ENCODE peak calls at places on chromosomes 5 and 9, in nine cellular contexts. K, N, O, A, S, R, Z, E and U are unnamed samples.

GRCh38 chr9:90546200-90546599 is 96.4 kb downstream of the DIRAS2 start:
- DNase-seq in A (peak; percentile 35), Z (peak; percentile 14), K (no peak), E (peak; percentile 52), O (peak; percentile 75), N (no peak), R (no peak), S (peak; percentile 31), U (peak; percentile 61)

GRCh38 chr5:136040746-136041415 is 12.1 kb downstream of the TGFBI start:
- DNase-seq in S (no peak), R (no peak), Z (no peak), E (no peak), O (no peak), A (no peak), N (no peak), K (no peak), U (no peak)

GRCh38 chr5:102788788-102789187 is 33.7 kb downstream of the PAM start:
- DNase-seq in E (no peak), R (no peak), O (no peak), N (no peak), Z (no peak), A (no peak), K (no peak), S (no peak), U (no peak)

GRCh38 chr5:75050415-75050814 is 1.9 kb downstream of the GCNT4 start:
- DNase-seq in N (peak; percentile 39), R (no peak), K (no peak), E (no peak), O (no peak), A (no peak), Z (no peak), S (peak; percentile 35), U (peak; percentile 61)

GRCh38 chr9:114718801-114719221 is 36.8 kb upstream of the TEX48 start:
- DNase-seq in R (peak; percentile 79), Z (peak; percentile 38), N (no peak), S (no peak), O (no peak), E (no peak), A (no peak), K (peak; percentile 89), U (no peak)

GRCh38 chr5:68778467-68778866 is 315.3 kb upstream of the SLC30A5 start:
- DNase-seq in R (no peak), E (no peak), N (no peak), A (no peak), Z (no peak), S (no peak), K (no peak), O (no peak), U (no peak)

GRCh38 chr5:157130933-157131332 is 11.7 kb downstream of the MED7 start:
- DNase-seq in Z (no peak), O (peak; percentile 33), S (no peak), N (no peak), K (no peak), A (no peak), R (no peak), E (peak; percentile 4), U (peak; percentile 9)

GRCh38 chr5:119049824-119050449 is 20.9 kb upstream of the DMXL1 start:
- DNase-seq in Z (peak; percentile 16), A (no peak), E (no peak), K (no peak), O (peak; percentile 53), S (peak; percentile 84), R (no peak), N (peak; percentile 80), U (peak; percentile 58)

GRCh38 chr9:129828051-129828450 is 4.1 kb upstream of the TOR1A start:
- DNase-seq in A (no peak), Z (no peak), R (no peak), E (no peak), K (no peak), N (no peak), O (no peak), S (no peak), U (no peak)

GRCh38 chr9:18979367-18979766 is 53.6 kb downstream of the SAXO1 start:
- DNase-seq in A (no peak), K (no peak), O (no peak), E (no peak), Z (peak; percentile 45), S (peak; percentile 38), N (peak; percentile 55), R (no peak), U (peak; percentile 81)

GRCh38 chr5:36896476-36896875 is 19.9 kb downstream of the NIPBL start:
- DNase-seq in K (no peak), Z (no peak), S (no peak), O (no peak), A (no peak), N (no peak), R (no peak), E (no peak), U (no peak)

GRCh38 chr5:134553816-134554215 is 28.3 kb downstream of the JADE2 start:
- DNase-seq in R (no peak), K (no peak), S (no peak), Z (no peak), O (peak; percentile 72), N (no peak), A (no peak), E (no peak), U (no peak)

GRCh38 chr9:70293214-70293613 is 34.4 kb downstream of the SMC5 start:
- DNase-seq in K (no peak), S (no peak), A (no peak), E (no peak), O (no peak), Z (no peak), N (no peak), R (no peak), U (no peak)

GRCh38 chr9:136255166-136255538 is 9.5 kb upstream of the QSOX2 start:
- DNase-seq in N (peak; percentile 45), Z (peak; percentile 94), S (peak; percentile 27), R (no peak), A (no peak), K (peak; percentile 17), E (no peak), O (peak; percentile 42), U (peak; percentile 63)

GRCh38 chr9:90632680-90633207 is 9.9 kb downstream of the DIRAS2 start:
- DNase-seq in E (no peak), Z (no peak), S (no peak), R (no peak), N (no peak), O (no peak), A (no peak), K (no peak), U (no peak)

GRCh38 chr5:152511531-152512132 is 106.6 kb upstream of the NMUR2 start:
- DNase-seq in Z (no peak), O (no peak), R (no peak), K (no peak), S (no peak), E (no peak), N (no peak), A (no peak), U (no peak)

GRCh38 chr9:35910613-35911488 is 1.6 kb downstream of the SPAAR start:
- DNase-seq in K (no peak), E (no peak), R (no peak), S (peak; percentile 83), A (no peak), N (peak; percentile 61), O (peak; percentile 80), Z (no peak), U (peak; percentile 74)

GRCh38 chr9:115152281-115152680 is 34.3 kb upstream of the TNC start:
- DNase-seq in O (no peak), N (no peak), E (no peak), Z (no peak), S (no peak), A (no peak), R (no peak), K (no peak), U (no peak)

GRCh38 chr5:168916266-168916665 is 337.1 kb upstream of the PANK3 start:
- DNase-seq in R (no peak), K (no peak), E (no peak), A (no peak), S (peak; percentile 4), Z (no peak), O (peak; percentile 48), N (no peak), U (no peak)

GRCh38 chr5:154309361-154309725 is 118.8 kb downstream of the GALNT10 start:
- DNase-seq in S (peak; percentile 68), A (no peak), K (no peak), Z (peak; percentile 26), N (peak; percentile 28), O (no peak), E (no peak), R (no peak), U (peak; percentile 72)

GRCh38 chr5:87829214-87829551 is 416.5 kb upstream of the CCNH start:
- DNase-seq in Z (peak; percentile 4), O (peak; percentile 42), N (no peak), A (no peak), E (peak; percentile 43), S (peak; percentile 59), R (no peak), K (no peak), U (peak; percentile 46)

GRCh38 chr9:34252670-34253459 is 74.0 kb downstream of the UBAP1 start:
- DNase-seq in R (peak; percentile 43), S (peak; percentile 74), E (peak; percentile 31), N (peak; percentile 56), Z (peak; percentile 63), O (peak; percentile 57), K (peak; percentile 46), A (peak; percentile 85), U (peak; percentile 75)

GRCh38 chr9:129910628-129911567 is 75.6 kb downstream of the USP20 start:
- DNase-seq in O (peak; percentile 100), N (peak; percentile 98), A (no peak), K (no peak), S (peak; percentile 99), R (no peak), E (peak; percentile 52), Z (peak; percentile 45), U (peak; percentile 99)

GRCh38 chr9:19517202-19517942 is 108.6 kb downstream of the ACER2 start:
- DNase-seq in Z (peak; percentile 13), N (no peak), O (no peak), S (no peak), R (no peak), A (no peak), E (no peak), K (no peak), U (peak; percentile 17)

GRCh38 chr5:110086658-110087388 is 397.1 kb downstream of the MAN2A1 start:
- DNase-seq in A (no peak), O (peak; percentile 90), S (peak; percentile 90), K (peak; percentile 20), N (peak; percentile 86), R (no peak), Z (no peak), E (peak; percentile 47), U (peak; percentile 84)

GRCh38 chr9:89422151-89422918 is 75.6 kb downstream of the SEMA4D start:
- DNase-seq in S (peak; percentile 39), O (peak; percentile 32), E (no peak), A (no peak), Z (peak; percentile 86), R (peak; percentile 53), K (peak; percentile 71), N (peak; percentile 11), U (peak; percentile 61)

GRCh38 chr5:181138258-181138657 is 7.3 kb upstream of the OR2V1 start:
- DNase-seq in O (no peak), Z (no peak), S (peak; percentile 21), N (no peak), K (no peak), A (no peak), R (no peak), E (no peak), U (peak; percentile 58)

GRCh38 chr9:27933210-27934062 is 360.2 kb upstream of the C9orf72 start:
- DNase-seq in A (no peak), S (no peak), R (no peak), Z (no peak), O (no peak), K (no peak), N (no peak), E (no peak), U (no peak)

GRCh38 chr5:89213584-89213983 is 330.6 kb upstream of the MEF2C start:
- DNase-seq in O (peak; percentile 35), S (peak; percentile 62), K (no peak), A (no peak), E (no peak), R (no peak), N (peak; percentile 42), Z (no peak), U (no peak)